ENCODE peak calls at places on chromosome 21, in four cellular contexts. L, J, B and E are unnamed samples.

GRCh38 chr21:26098758-26099157 is 71.8 kb downstream of the APP start:
- DNase-seq in J (no peak), B (no peak), L (no peak), E (no peak)

GRCh38 chr21:35164380-35164779 is 115.3 kb upstream of the RUNX1 start:
- DNase-seq in J (no peak), L (no peak), B (no peak), E (no peak)

GRCh38 chr21:34020005-34020847 is 53.2 kb upstream of the MRPS6 start:
- DNase-seq in L (peak; percentile 19), J (no peak), B (peak; percentile 92), E (no peak)

GRCh38 chr21:14554948-14555347 is 8.8 kb upstream of the SAMSN1 start:
- DNase-seq in L (no peak), B (no peak), J (no peak), E (no peak)

GRCh38 chr21:18521204-18521603 is 117.6 kb upstream of the TMPRSS15 start:
- DNase-seq in L (no peak), J (no peak), B (no peak), E (no peak)

GRCh38 chr21:38440746-38441145 is 57.5 kb downstream of the ERG start:
- DNase-seq in B (no peak), L (peak; percentile 18), J (peak; percentile 34), E (peak; percentile 89)

GRCh38 chr21:42818328-42818749 is 61.0 kb downstream of the WDR4 start:
- DNase-seq in L (peak; percentile 52), B (no peak), J (peak; percentile 71), E (peak; percentile 59)

GRCh38 chr21:25997788-25998611 is 172.6 kb downstream of the APP start:
- DNase-seq in B (no peak), J (no peak), L (peak; percentile 88), E (peak; percentile 41)

GRCh38 chr21:39444406-39445145 is 1.0 kb downstream of the LCA5L start:
- DNase-seq in B (no peak), L (no peak), J (peak; percentile 30), E (peak; percentile 39)

GRCh38 chr21:14583629-14584251 is 37.6 kb upstream of the SAMSN1 start:
- DNase-seq in L (no peak), B (no peak), J (peak; percentile 52), E (no peak)

GRCh38 chr21:43312751-43313169 is 114.2 kb downstream of the SIK1 start:
- DNase-seq in L (peak; percentile 44), B (peak; percentile 23), J (no peak), E (no peak)

GRCh38 chr21:15669247-15669646 is 60.5 kb upstream of the USP25 start:
- DNase-seq in L (no peak), J (no peak), B (no peak), E (no peak)

GRCh38 chr21:18368193-18368592 is 35.4 kb downstream of the TMPRSS15 start:
- DNase-seq in B (no peak), J (no peak), L (no peak), E (no peak)

GRCh38 chr21:26846036-26846931 is 1.1 kb upstream of the ADAMTS1 start:
- DNase-seq in L (no peak), B (no peak), J (no peak), E (peak; percentile 59)

GRCh38 chr21:25966308-25966707 is 204.3 kb downstream of the APP start:
- DNase-seq in L (no peak), J (no peak), B (no peak), E (no peak)

GRCh38 chr21:16789636-16790035 is 723.2 kb upstream of the CXADR start:
- DNase-seq in B (no peak), L (no peak), J (no peak), E (no peak)

GRCh38 chr21:14243461-14243860 is 27.5 kb downstream of the RBM11 start:
- DNase-seq in L (no peak), B (no peak), J (no peak), E (no peak)

GRCh38 chr21:25464275-25464674 is 143.0 kb downstream of the MRPL39 start:
- DNase-seq in L (no peak), J (no peak), B (no peak), E (peak; percentile 26)

GRCh38 chr21:31459457-31459856 is 115.4 kb upstream of the TIAM1 start:
- DNase-seq in L (no peak), B (no peak), J (peak; percentile 40), E (no peak)

GRCh38 chr21:35711661-35712060 is 348.7 kb downstream of the SETD4 start:
- DNase-seq in J (no peak), L (no peak), B (no peak), E (no peak)

GRCh38 chr21:22342855-22343254 is 1344.6 kb downstream of the NCAM2 start:
- DNase-seq in B (no peak), J (no peak), L (no peak), E (no peak)

GRCh38 chr21:34865922-34866271 is 183.2 kb downstream of the RUNX1 start:
- DNase-seq in L (peak; percentile 16), B (peak; percentile 74), J (no peak), E (no peak)

GRCh38 chr21:26717146-26717739 is 128.0 kb downstream of the ADAMTS1 start:
- DNase-seq in B (no peak), L (no peak), J (peak; percentile 3), E (peak; percentile 30)

GRCh38 chr21:17818158-17819113 is 720 bp downstream of the C21orf91 start:
- DNase-seq in L (peak; percentile 9), J (peak; percentile 39), B (no peak), E (peak; percentile 55)

GRCh38 chr21:25735895-25736597 is 1.3 kb downstream of the GABPA start:
- DNase-seq in L (peak; percentile 21), B (no peak), J (peak; percentile 71), E (peak; percentile 73)

GRCh38 chr21:33362044-33362555 is 37.3 kb downstream of the IFNAR1 start:
- DNase-seq in B (no peak), L (no peak), J (peak; percentile 59), E (no peak)

GRCh38 chr21:34606621-34607020 is 8.3 kb downstream of the RCAN1 start:
- DNase-seq in L (no peak), B (no peak), J (no peak), E (no peak)

GRCh38 chr21:40118527-40118926 is 251.3 kb downstream of the PCP4 start:
- DNase-seq in B (no peak), L (no peak), J (no peak), E (no peak)

GRCh38 chr21:33428669-33429068 is 25.5 kb downstream of the IFNGR2 start:
- DNase-seq in B (no peak), L (no peak), J (no peak), E (peak; percentile 23)

GRCh38 chr21:33265664-33266049 is 510 bp upstream of the IL10RB start:
- DNase-seq in L (no peak), B (peak; percentile 68), J (peak; percentile 48), E (no peak)

GRCh38 chr21:15566692-15567091 is 163.1 kb upstream of the USP25 start:
- DNase-seq in J (no peak), B (no peak), L (no peak), E (no peak)

GRCh38 chr21:27423906-27424595 is 457.2 kb upstream of the ADAMTS5 start:
- DNase-seq in J (no peak), B (no peak), L (no peak), E (no peak)

GRCh38 chr21:43854773-43855633 is 10.0 kb upstream of the AGPAT3 start:
- DNase-seq in L (no peak), B (peak; percentile 67), J (peak; percentile 97), E (no peak)

GRCh38 chr21:27157097-27157496 is 190.2 kb upstream of the ADAMTS5 start:
- DNase-seq in L (no peak), J (no peak), B (no peak), E (no peak)

GRCh38 chr21:34536820-34537219 is 24.8 kb upstream of the KCNE1 start:
- DNase-seq in J (no peak), L (peak; percentile 43), B (no peak), E (no peak)

GRCh38 chr21:24280591-24280990 is 1326.7 kb downstream of the MRPL39 start:
- DNase-seq in J (no peak), L (no peak), B (no peak), E (no peak)

GRCh38 chr21:33731447-33731846 is 89.1 kb downstream of the ITSN1 start:
- DNase-seq in B (no peak), J (no peak), L (no peak), E (no peak)

GRCh38 chr21:46154955-46155513 is 345 bp downstream of the FTCD start:
- DNase-seq in J (no peak), L (no peak), B (no peak), E (no peak)

GRCh38 chr21:46153259-46154154 is 1.9 kb downstream of the FTCD start:
- DNase-seq in J (peak; percentile 92), L (peak; percentile 54), B (no peak), E (peak; percentile 47)

GRCh38 chr21:46152939-46153258 is 2.5 kb downstream of the FTCD start:
- DNase-seq in B (no peak), L (no peak), J (no peak), E (no peak)

GRCh38 chr21:46155514-46156377 is at the start of gene FTCD:
- DNase-seq in J (no peak), L (peak; percentile 72), B (no peak), E (no peak)

GRCh38 chr21:46154155-46154954 is 1.0 kb downstream of the FTCD start:
- DNase-seq in B (no peak), J (no peak), L (no peak), E (no peak)
- H3K9ac ChIP-seq in B (no peak overlapping the region), J (peak overlapping the region; percentile 87), L (peak overlapping the region; percentile 86), E (no peak overlapping the region)

GRCh38 chr21:29124645-29125044 is 5.8 kb upstream of the MAP3K7CL start:
- DNase-seq in L (no peak), B (no peak), J (no peak), E (no peak)
- TF ChIP-seq MYC in L (no peak), B (no peak), J (no peak), E (no peak)

GRCh38 chr21:37060296-37060695 is 12.6 kb downstream of the PIGP start:
- DNase-seq in J (peak; percentile 52), L (peak; percentile 89), B (no peak), E (peak; percentile 77)
- H3K9ac ChIP-seq in J (no peak overlapping the region), L (no peak overlapping the region), B (no peak overlapping the region), E (no peak overlapping the region)

DNA sequence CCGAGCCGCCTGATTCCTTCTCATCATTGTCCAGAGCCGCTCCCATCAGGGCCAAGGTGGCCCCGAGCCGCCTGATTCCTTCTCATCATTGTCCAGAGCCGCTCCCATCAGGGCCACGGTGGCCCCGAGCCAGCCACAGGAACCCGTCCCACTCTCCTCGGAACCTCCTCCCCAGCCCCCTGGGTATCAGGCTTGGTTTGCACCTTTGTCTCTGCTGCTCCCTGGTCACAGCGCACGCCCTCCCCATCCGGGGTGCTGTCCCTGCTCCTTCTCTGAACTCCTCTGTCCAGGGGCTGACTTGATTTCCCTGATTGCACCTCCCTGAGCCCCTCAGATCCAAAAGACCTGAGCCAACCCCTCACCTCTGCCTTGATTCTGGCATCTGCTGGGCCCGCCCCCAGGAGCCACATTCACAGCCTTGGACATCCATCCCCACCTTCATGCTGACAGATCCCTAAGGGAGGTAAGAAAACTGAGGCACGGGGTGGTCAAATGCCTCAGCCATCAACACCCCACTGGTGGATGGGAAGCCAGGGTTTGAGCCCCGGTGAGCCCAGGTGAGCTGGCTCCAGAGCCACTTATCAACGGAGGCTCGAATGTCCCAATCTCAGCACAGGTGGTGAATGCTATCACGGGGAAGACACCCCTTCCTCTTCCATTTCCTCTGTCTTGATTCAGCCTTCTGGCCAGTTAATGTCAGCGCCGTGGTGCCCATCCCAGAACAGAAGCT is 25.6 kb upstream of the COL18A1 start:
- DNase-seq in J (no peak), L (no peak), B (no peak), E (no peak)
- TF ChIP-seq MYC in J (no peak), L (no peak), B (no peak), E (no peak)

GRCh38 chr21:41638201-41638790 is 128.6 kb downstream of the RIPK4 start:
- DNase-seq in B (no peak), L (no peak), J (no peak), E (no peak)
- H3K9ac ChIP-seq in B (no peak overlapping the region), L (no peak overlapping the region), J (no peak overlapping the region), E (no peak overlapping the region)